ENCODE peak calls at places on chromosomes 3 and 15, in six cellular contexts. E is endothelial cell of umbilical vein, D is HepG2, F is GM12878, K is A549, N is K562. T is an unnamed sample.

GRCh38 chr3:132210476-132211346 is 106.5 kb upstream of the ACP3 start:
- DNase-seq in D (peak), F (no peak), K (peak), E (peak), N (no peak), T (peak)

GRCh38 chr3:65545429-65545828 is 493.3 kb downstream of the MAGI1 start:
- DNase-seq in K (no peak), D (no peak), N (no peak), E (no peak), F (no peak), T (no peak)

GRCh38 chr3:38479431-38480092 is 16.6 kb upstream of the EXOG start:
- DNase-seq in F (no peak), E (peak), K (peak), D (peak), N (peak), T (peak)

GRCh38 chr3:42707620-42708355 is 5.2 kb upstream of the HHATL start:
- DNase-seq in N (no peak), K (no peak), D (no peak), F (no peak), E (no peak), T (no peak)

GRCh38 chr3:76044601-76045600 is 259.6 kb upstream of the ZNF717 start:
- DNase-seq in K (no peak), F (no peak), E (no peak), D (no peak), N (no peak), T (peak)

GRCh38 chr3:80405618-80406017 is 637.8 kb upstream of the ROBO1 start:
- DNase-seq in N (no peak), D (no peak), F (no peak), E (no peak), K (no peak), T (no peak)

GRCh38 chr15:98658831-98659699 is 10.7 kb downstream of the IGF1R start:
- DNase-seq in E (peak), F (peak), N (peak), D (peak), K (peak), T (peak)

GRCh38 chr3:126472277-126473006 is 3.2 kb downstream of the ZXDC start:
- DNase-seq in F (peak), K (peak), D (peak), N (peak), E (peak), T (peak)

GRCh38 chr3:192571197-192571791 is 156.0 kb downstream of the FGF12 start:
- DNase-seq in F (no peak), E (peak), D (no peak), N (no peak), K (peak), T (peak)

GRCh38 chr3:37054370-37054769 is 61.1 kb downstream of the MLH1 start:
- DNase-seq in E (peak), N (peak), D (no peak), K (peak), F (peak), T (peak)

GRCh38 chr3:129611812-129612349 is 5.4 kb upstream of the PLXND1 start:
- DNase-seq in N (no peak), D (peak), E (peak), F (no peak), K (no peak), T (no peak)

GRCh38 chr3:113275876-113276580 is 64.7 kb downstream of the BOC start:
- DNase-seq in F (peak), K (no peak), D (peak), N (no peak), E (peak), T (no peak)

GRCh38 chr3:20080956-20081554 is 40.8 kb downstream of the KAT2B start:
- DNase-seq in K (no peak), N (peak), D (peak), F (peak), E (peak), T (peak)

GRCh38 chr3:45870099-45870498 is 16.2 kb upstream of the CCR9 start:
- DNase-seq in N (no peak), E (no peak), K (no peak), D (no peak), F (no peak), T (no peak)

GRCh38 chr3:112900088-112900487 is 53.4 kb upstream of the CD200R1L start:
- DNase-seq in N (no peak), K (no peak), F (no peak), D (no peak), E (no peak), T (no peak)

GRCh38 chr15:78075490-78076230 is 1.9 kb downstream of the TBC1D2B start:
- DNase-seq in K (no peak), D (peak), E (peak), F (no peak), N (no peak), T (peak)

GRCh38 chr3:68919000-68919399 is 13.3 kb downstream of the TAFA4 start:
- DNase-seq in D (no peak), F (no peak), N (no peak), E (peak), K (no peak), T (peak)

GRCh38 chr3:179398574-179399249 is 51.2 kb downstream of the MFN1 start:
- DNase-seq in N (no peak), F (no peak), E (no peak), K (no peak), D (no peak), T (no peak)

GRCh38 chr3:50572158-50572557 is 2.8 kb downstream of the HEMK1 start:
- DNase-seq in D (peak), K (peak), F (no peak), E (peak), N (peak), T (peak)

GRCh38 chr3:71491141-71491752 is 92.3 kb downstream of the FOXP1 start:
- DNase-seq in N (no peak), E (no peak), D (no peak), F (no peak), K (no peak), T (no peak)

GRCh38 chr3:193086688-193087087 is 154.3 kb upstream of the PLAAT1 start:
- DNase-seq in F (no peak), D (no peak), N (no peak), E (no peak), K (no peak), T (no peak)

GRCh38 chr15:23857028-23857641 is 170.0 kb upstream of the NDN start:
- DNase-seq in E (peak), D (peak), N (peak), F (no peak), K (peak), T (peak)

GRCh38 chr15:101067660-101068522 is 148.7 kb downstream of the LRRK1 start:
- DNase-seq in E (no peak), D (no peak), F (no peak), N (no peak), K (no peak), T (no peak)

GRCh38 chr3:46183330-46183729 is 24.8 kb downstream of the CCR1 start:
- DNase-seq in K (no peak), N (no peak), D (no peak), E (no peak), F (no peak), T (peak)

GRCh38 chr3:122415104-122415744 is 638 bp downstream of the WDR5B start:
- DNase-seq in F (peak), N (peak), D (peak), K (peak), E (peak), T (peak)

GRCh38 chr3:149199474-149199873 is 22.2 kb downstream of the CP start:
- DNase-seq in E (peak), K (no peak), N (no peak), F (no peak), D (no peak), T (no peak)

GRCh38 chr3:124078978-124079911 is 87.3 kb upstream of the ROPN1 start:
- DNase-seq in D (peak), E (peak), N (peak), K (peak), F (no peak), T (peak)

GRCh38 chr3:10725846-10726245 is 90.2 kb upstream of the SLC6A11 start:
- DNase-seq in F (no peak), K (no peak), E (no peak), N (no peak), D (no peak), T (no peak)

GRCh38 chr15:58951388-58952060 is 18.0 kb upstream of the SLTM start:
- DNase-seq in F (no peak), K (no peak), D (no peak), N (no peak), E (peak), T (no peak)
- TF ChIP-seq MAX in F (no peak), K (no peak), D (no peak), N (no peak), E (no peak), T (no peak)

GRCh38 chr3:194484614-194485013 is 2.2 kb downstream of the ATP13A3 start:
- DNase-seq in K (no peak), E (no peak), N (no peak), D (no peak), F (no peak), T (no peak)
- H3K4me3 ChIP-seq in K (peak), E (no peak), N (no peak), D (peak), F (peak), T (no peak)

GRCh38 chr15:56919708-56920637 is 1.5 kb downstream of the TCF12 start:
- DNase-seq in N (peak), E (peak), D (peak), F (no peak), K (peak), T (peak)
- TF ChIP-seq MYC in N (no peak), E (no peak), D (no peak), F (no peak), K (peak), T (no peak)

GRCh38 chr3:16828815-16829214 is 55.9 kb upstream of the PLCL2 start:
- DNase-seq in D (no peak), N (peak), F (no peak), K (peak), E (peak), T (peak)
- TF ChIP-seq MAX in D (no peak), N (no peak), F (no peak), K (no peak), E (no peak), T (no peak)

GRCh38 chr15:51343466-51343865 is 2.0 kb downstream of the GLDN start:
- DNase-seq in K (no peak), F (no peak), D (no peak), N (no peak), E (no peak), T (no peak)

GRCh38 chr15:51338496-51338895 is at the start of gene CYP19A1:
- DNase-seq in F (no peak), E (no peak), D (no peak), K (no peak), N (no peak), T (no peak)

GRCh38 chr15:51341366-51342248 is at the start of gene GLDN:
- DNase-seq in E (no peak), K (no peak), F (no peak), D (no peak), N (no peak), T (no peak)

GRCh38 chr15:51342249-51342999 is 969 bp downstream of the GLDN start:
- DNase-seq in N (no peak), K (no peak), E (no peak), F (no peak), D (no peak), T (no peak)
- H3K4me3 ChIP-seq in N (no peak), K (peak), E (no peak), F (no peak), D (no peak), T (no peak)

DNA sequence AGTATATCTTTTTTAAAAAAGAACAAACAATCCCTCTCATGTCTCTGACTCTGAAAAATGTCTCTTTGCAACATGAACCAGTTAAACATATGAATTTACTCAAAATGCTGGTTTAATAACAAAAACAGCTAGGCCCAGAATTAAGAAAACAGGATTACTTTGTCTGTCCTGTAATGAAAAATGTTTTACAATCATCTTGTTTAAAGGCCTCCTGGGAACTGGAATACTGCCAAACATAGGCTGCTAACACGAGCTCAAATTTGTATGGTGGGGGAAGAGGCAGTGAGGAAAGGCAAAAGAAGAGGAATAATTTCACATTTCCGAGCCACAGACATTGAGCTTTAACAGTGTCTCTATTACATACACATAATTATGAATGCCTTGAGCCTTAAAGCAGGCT is 61.7 kb upstream of the PPIB start:
- DNase-seq in N (no peak), K (no peak), D (peak), F (no peak), E (peak), T (no peak)
- TF ChIP-seq MYC in N (no peak), K (no peak), D (no peak), F (no peak), E (no peak), T (no peak)

GRCh38 chr3:144477593-144477992 is 506.0 kb downstream of the DIPK2A start:
- DNase-seq in D (no peak), F (no peak), K (no peak), N (no peak), E (no peak), T (no peak)
- TF ChIP-seq MAX in D (no peak), F (no peak), K (no peak), N (no peak), E (no peak), T (no peak)

GRCh38 chr15:83378921-83379561 is 68.1 kb upstream of the SH3GL3 start:
- DNase-seq in E (no peak), N (no peak), K (no peak), D (no peak), F (no peak), T (no peak)
- H3K4me3 ChIP-seq in E (no peak), N (no peak), K (no peak), D (no peak), F (no peak), T (no peak)

GRCh38 chr3:104385421-104385820 is 981.3 kb upstream of the ALCAM start:
- DNase-seq in E (peak), N (no peak), F (no peak), D (no peak), K (no peak), T (no peak)
- TF ChIP-seq MYC in E (no peak), N (no peak), F (no peak), D (no peak), K (no peak), T (no peak)

GRCh38 chr3:143099690-143100089 is 19.9 kb upstream of the CHST2 start:
- DNase-seq in F (no peak), K (no peak), E (no peak), D (no peak), N (no peak), T (no peak)
- TF ChIP-seq MAX in F (no peak), K (no peak), E (no peak), D (no peak), N (no peak), T (no peak)